ENCODE peak calls at places on chromosomes 16 and 17, in nine cellular contexts. Q, Y, E, K, H, A, D, U and S are unnamed samples.

GRCh38 chr16:68179196-68179795 is 56.6 kb downstream of the ESRP2 start:
- DNase-seq in E (no peak), D (peak; percentile 40), U (no peak), A (peak; percentile 48), Q (no peak), Y (no peak), K (no peak), H (no peak), S (no peak)

GRCh38 chr16:31186176-31186575 is 6.2 kb downstream of the FUS start:
- DNase-seq in H (no peak), K (no peak), E (no peak), Y (no peak), U (no peak), A (no peak), Q (no peak), D (no peak), S (no peak)

GRCh38 chr17:20988896-20989295 is 53.9 kb downstream of the USP22 start:
- DNase-seq in H (no peak), Q (no peak), E (no peak), Y (no peak), A (no peak), U (no peak), K (no peak), D (no peak), S (no peak)

GRCh38 chr17:61400058-61400785 is 579 bp downstream of the TBX2 start:
- DNase-seq in U (no peak), A (peak; percentile 81), Q (no peak), K (peak; percentile 39), D (peak; percentile 61), H (no peak), Y (no peak), E (peak; percentile 70), S (no peak)

GRCh38 chr16:16108759-16109158 is 114.5 kb downstream of the ABCC6 start:
- DNase-seq in E (no peak), H (no peak), K (no peak), Q (no peak), D (no peak), A (no peak), Y (no peak), U (no peak), S (no peak)

GRCh38 chr16:49844399-49844798 is 11.5 kb downstream of the ZNF423 start:
- DNase-seq in D (no peak), U (no peak), E (no peak), Q (no peak), Y (peak; percentile 9), A (peak; percentile 55), H (no peak), K (no peak), S (no peak)

GRCh38 chr16:27972500-27972899 is 91.0 kb downstream of the GSG1L start:
- DNase-seq in E (no peak), A (peak; percentile 33), D (peak; percentile 32), Y (peak; percentile 50), U (no peak), K (peak; percentile 21), Q (no peak), H (peak; percentile 59), S (no peak)

GRCh38 chr16:70390774-70391173 is 44.1 kb downstream of the DDX19A start:
- DNase-seq in E (no peak), K (no peak), U (no peak), Y (peak; percentile 80), A (no peak), H (peak; percentile 34), Q (no peak), D (no peak), S (no peak)

GRCh38 chr17:58338907-58339774 is 10.5 kb upstream of the TSPOAP1 start:
- DNase-seq in E (peak; percentile 76), U (peak; percentile 90), D (peak; percentile 87), H (peak; percentile 63), K (peak; percentile 56), Y (peak; percentile 13), A (peak; percentile 70), Q (no peak), S (peak; percentile 60)

GRCh38 chr17:269616-270514 is 82.7 kb downstream of the RPH3AL start:
- DNase-seq in D (no peak), Y (no peak), K (no peak), Q (no peak), H (no peak), A (no peak), E (peak; percentile 42), U (no peak), S (no peak)

GRCh38 chr17:834136-834535 is 52.0 kb downstream of the MRM3 start:
- DNase-seq in K (no peak), A (no peak), Q (no peak), U (no peak), Y (no peak), E (no peak), D (no peak), H (no peak), S (no peak)

GRCh38 chr17:30823425-30823824 is 1.1 kb downstream of the CRLF3 start:
- DNase-seq in E (no peak), U (no peak), H (no peak), A (no peak), D (no peak), K (no peak), Q (no peak), Y (no peak), S (no peak)

GRCh38 chr17:30824356-30825145 is at the start of gene CRLF3:
- DNase-seq in U (peak; percentile 97), K (peak; percentile 89), A (peak; percentile 97), Y (peak; percentile 82), E (peak; percentile 94), H (peak; percentile 90), Q (peak; percentile 40), D (peak; percentile 95), S (peak; percentile 91)

GRCh38 chr17:30819941-30820705 is 4.4 kb downstream of the CRLF3 start:
- DNase-seq in E (no peak), A (peak; percentile 13), H (no peak), D (peak; percentile 65), U (no peak), Q (no peak), Y (no peak), K (peak; percentile 40), S (no peak)

GRCh38 chr17:30824002-30824355 is 513 bp downstream of the CRLF3 start:
- DNase-seq in D (no peak), H (peak; percentile 35), U (no peak), A (peak; percentile 50), Q (no peak), Y (no peak), K (no peak), E (no peak), S (no peak)

GRCh38 chr17:30821751-30822723 is 2.5 kb downstream of the CRLF3 start:
- DNase-seq in H (peak; percentile 38), K (no peak), E (no peak), U (no peak), D (no peak), Y (no peak), Q (no peak), A (no peak), S (no peak)
- H3K4me3 ChIP-seq in H (no peak overlapping the region), K (no peak overlapping the region), E (no peak overlapping the region), U (peak overlapping the region; percentile 81), D (no peak overlapping the region), Y (no peak overlapping the region), Q (no peak overlapping the region), A (no peak overlapping the region), S (peak overlapping the region; percentile 87)

GRCh38 chr17:64024781-64025731 is 4.6 kb upstream of the ICAM2 start:
- DNase-seq in Y (peak; percentile 65), Q (no peak), E (no peak), D (no peak), A (peak; percentile 47), H (peak; percentile 23), U (no peak), K (no peak), S (no peak)

GRCh38 chr17:64024215-64024654 is 3.8 kb upstream of the ICAM2 start:
- DNase-seq in A (no peak), U (no peak), D (no peak), K (no peak), E (no peak), Y (peak; percentile 35), Q (no peak), H (peak; percentile 0), S (no peak)

GRCh38 chr17:64022631-64023063 is 2.2 kb upstream of the ICAM2 start:
- DNase-seq in D (no peak), Q (no peak), A (no peak), H (no peak), U (no peak), E (no peak), Y (no peak), K (no peak), S (no peak)

GRCh38 chr17:64028874-64029464 is 8.5 kb upstream of the ICAM2 start:
- DNase-seq in D (peak; percentile 77), Y (peak; percentile 62), E (no peak), Q (peak; percentile 21), H (peak; percentile 90), K (peak; percentile 72), U (peak; percentile 49), A (peak; percentile 81), S (peak; percentile 42)

DNA sequence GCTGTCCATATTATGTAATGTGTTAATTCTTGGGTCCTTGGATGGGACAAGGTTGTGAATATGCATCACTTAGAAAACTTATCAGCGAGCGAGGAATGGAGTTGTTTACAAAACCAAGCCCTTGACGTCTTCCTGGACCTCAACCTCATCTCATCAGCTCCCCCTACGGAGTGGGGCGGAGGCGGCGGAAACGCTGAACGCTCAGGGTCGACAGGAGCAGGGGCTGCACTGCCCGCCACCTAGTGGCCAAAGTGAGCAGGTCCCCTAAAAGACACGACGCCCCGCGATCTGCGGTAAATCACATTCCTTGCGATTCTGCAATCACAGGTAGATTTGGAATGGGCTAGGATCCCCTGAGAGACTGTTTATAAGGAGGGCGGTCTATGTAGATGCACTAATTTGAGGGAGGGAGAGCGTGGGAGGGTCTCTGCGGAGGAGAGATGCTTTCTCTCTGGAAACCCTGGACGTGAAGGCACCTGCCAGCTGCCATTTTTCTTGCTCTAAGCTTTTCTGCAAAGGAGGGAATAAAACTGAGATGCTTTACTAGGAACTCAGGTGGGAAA is 5.4 kb upstream of the ICAM2 start:
- DNase-seq in E (peak; percentile 78), Q (no peak), A (peak; percentile 78), U (peak; percentile 85), K (peak; percentile 66), D (peak; percentile 82), H (peak; percentile 79), Y (peak; percentile 47), S (peak; percentile 73)
- H3K4me3 ChIP-seq in E (no peak overlapping the region), Q (no peak overlapping the region), A (peak overlapping the region; percentile 35), U (no peak overlapping the region), K (peak overlapping the region; percentile 21), D (no peak overlapping the region), H (no peak overlapping the region), Y (no peak overlapping the region), S (peak overlapping the region; percentile 41)

GRCh38 chr17:78986048-78986648 is 6.4 kb upstream of the LGALS3BP start:
- DNase-seq in D (peak; percentile 80), H (peak; percentile 67), A (peak; percentile 58), K (peak; percentile 76), Y (no peak), E (no peak), U (no peak), Q (no peak), S (no peak)
- H3K4me3 ChIP-seq in D (no peak overlapping the region), H (no peak overlapping the region), A (peak overlapping the region; percentile 70), K (peak overlapping the region; percentile 52), Y (no peak overlapping the region), E (peak overlapping the region; percentile 28), U (no peak overlapping the region), Q (peak overlapping the region; percentile 18), S (peak overlapping the region; percentile 65)

DNA sequence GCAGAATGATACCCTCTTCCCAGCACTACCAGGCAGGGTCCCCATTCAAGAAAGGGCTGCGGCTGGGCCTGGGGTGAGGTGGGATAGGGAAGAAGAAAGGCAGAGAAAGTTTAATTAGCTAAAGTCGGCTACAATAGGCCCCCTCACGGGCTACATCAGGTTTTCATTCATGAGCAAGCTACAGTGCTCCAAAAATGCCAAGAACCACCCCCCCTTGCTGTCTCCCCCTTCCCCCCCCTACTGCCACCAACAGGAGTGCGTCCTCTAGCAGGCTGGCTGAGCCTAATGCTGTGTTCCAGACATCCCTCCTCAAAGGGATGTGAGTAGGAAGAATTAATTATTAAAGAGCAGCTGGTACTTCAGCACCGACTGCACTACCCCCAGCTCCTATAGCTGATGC is 2.2 kb downstream of the HDAC5 start:
- DNase-seq in H (no peak), E (no peak), A (no peak), D (no peak), Y (no peak), K (no peak), U (no peak), Q (no peak), S (no peak)
- H3K4me3 ChIP-seq in H (no peak overlapping the region), E (peak overlapping the region; percentile 100), A (peak overlapping the region; percentile 78), D (peak overlapping the region; percentile 98), Y (no peak overlapping the region), K (no peak overlapping the region), U (no peak overlapping the region), Q (no peak overlapping the region), S (peak overlapping the region; percentile 87)